ENCODE peak calls at places on chromosomes 1 and 21, in nine cellular contexts. One of them, this sample, is unnamed.

GRCh38 chr1:48793863-48794262 is 17.2 kb upstream of the BEND5 start:
- DNase-seq in astrocyte of the spinal cord: no peak
- DNase-seq in AG09319: no peak
- DNase-seq in body of pancreas: no peak
- DNase-seq in coronary artery: no peak
- DNase-seq in endothelial cell: no peak
- DNase-seq in WERI-Rb-1: no peak
- DNase-seq in upper lobe of right lung: no peak
- DNase-seq in fibroblast of the aortic adventitia: no peak
- DNase-seq in this sample: no peak

GRCh38 chr1:151131832-151132675 is 14.4 kb downstream of the SEMA6C start:
- DNase-seq in astrocyte of the spinal cord: peak
- DNase-seq in AG09319: no peak
- DNase-seq in body of pancreas: no peak
- DNase-seq in coronary artery: no peak
- DNase-seq in endothelial cell: peak
- DNase-seq in WERI-Rb-1: no peak
- DNase-seq in upper lobe of right lung: peak
- DNase-seq in fibroblast of the aortic adventitia: no peak
- DNase-seq in this sample: no peak

GRCh38 chr1:115293006-115293405 is 45.0 kb downstream of the NGF start:
- DNase-seq in astrocyte of the spinal cord: no peak
- DNase-seq in AG09319: no peak
- DNase-seq in body of pancreas: no peak
- DNase-seq in coronary artery: no peak
- DNase-seq in endothelial cell: no peak
- DNase-seq in WERI-Rb-1: no peak
- DNase-seq in upper lobe of right lung: no peak
- DNase-seq in fibroblast of the aortic adventitia: no peak
- DNase-seq in this sample: no peak

GRCh38 chr1:1285618-1286311 is 5.5 kb downstream of the SCNN1D start:
- DNase-seq in astrocyte of the spinal cord: no peak
- DNase-seq in AG09319: no peak
- DNase-seq in body of pancreas: no peak
- DNase-seq in coronary artery: no peak
- DNase-seq in endothelial cell: no peak
- DNase-seq in WERI-Rb-1: peak
- DNase-seq in upper lobe of right lung: no peak
- DNase-seq in fibroblast of the aortic adventitia: no peak
- DNase-seq in this sample: no peak

GRCh38 chr1:180941518-180942275 is 29.0 kb downstream of the KIAA1614 start:
- DNase-seq in astrocyte of the spinal cord: no peak
- DNase-seq in AG09319: no peak
- DNase-seq in body of pancreas: no peak
- DNase-seq in coronary artery: no peak
- DNase-seq in endothelial cell: no peak
- DNase-seq in WERI-Rb-1: no peak
- DNase-seq in upper lobe of right lung: no peak
- DNase-seq in fibroblast of the aortic adventitia: no peak
- DNase-seq in this sample: no peak

GRCh38 chr1:88935522-88936222 is 44.3 kb upstream of the GTF2B start:
- DNase-seq in astrocyte of the spinal cord: peak
- DNase-seq in AG09319: peak
- DNase-seq in body of pancreas: no peak
- DNase-seq in coronary artery: no peak
- DNase-seq in endothelial cell: peak
- DNase-seq in WERI-Rb-1: no peak
- DNase-seq in upper lobe of right lung: no peak
- DNase-seq in fibroblast of the aortic adventitia: peak
- DNase-seq in this sample: peak

GRCh38 chr1:153355445-153356071 is 2.1 kb upstream of the S100A9 start:
- DNase-seq in astrocyte of the spinal cord: peak
- DNase-seq in AG09319: peak
- DNase-seq in body of pancreas: peak
- DNase-seq in coronary artery: peak
- DNase-seq in endothelial cell: peak
- DNase-seq in WERI-Rb-1: peak
- DNase-seq in upper lobe of right lung: peak
- DNase-seq in fibroblast of the aortic adventitia: peak
- DNase-seq in this sample: peak

GRCh38 chr1:20538760-20539551 is 13.4 kb upstream of the FAM43B start:
- DNase-seq in astrocyte of the spinal cord: no peak
- DNase-seq in AG09319: no peak
- DNase-seq in body of pancreas: no peak
- DNase-seq in coronary artery: no peak
- DNase-seq in endothelial cell: no peak
- DNase-seq in WERI-Rb-1: no peak
- DNase-seq in upper lobe of right lung: no peak
- DNase-seq in fibroblast of the aortic adventitia: no peak
- DNase-seq in this sample: no peak

GRCh38 chr1:38029081-38029681 is 16.6 kb downstream of the UTP11 start:
- DNase-seq in astrocyte of the spinal cord: peak
- DNase-seq in AG09319: no peak
- DNase-seq in body of pancreas: no peak
- DNase-seq in coronary artery: no peak
- DNase-seq in endothelial cell: no peak
- DNase-seq in WERI-Rb-1: peak
- DNase-seq in upper lobe of right lung: no peak
- DNase-seq in fibroblast of the aortic adventitia: no peak
- DNase-seq in this sample: no peak

GRCh38 chr1:53075206-53075605 is 13.2 kb downstream of the PODN start:
- DNase-seq in astrocyte of the spinal cord: no peak
- DNase-seq in AG09319: no peak
- DNase-seq in body of pancreas: peak
- DNase-seq in coronary artery: peak
- DNase-seq in endothelial cell: no peak
- DNase-seq in WERI-Rb-1: no peak
- DNase-seq in upper lobe of right lung: peak
- DNase-seq in fibroblast of the aortic adventitia: no peak
- DNase-seq in this sample: no peak

GRCh38 chr1:162085991-162086390 is 16.5 kb downstream of the NOS1AP start:
- DNase-seq in astrocyte of the spinal cord: no peak
- DNase-seq in AG09319: no peak
- DNase-seq in body of pancreas: no peak
- DNase-seq in coronary artery: no peak
- DNase-seq in endothelial cell: no peak
- DNase-seq in WERI-Rb-1: no peak
- DNase-seq in upper lobe of right lung: no peak
- DNase-seq in fibroblast of the aortic adventitia: no peak
- DNase-seq in this sample: no peak

GRCh38 chr1:70517444-70517843 is 106.4 kb downstream of the CTH start:
- DNase-seq in astrocyte of the spinal cord: no peak
- DNase-seq in AG09319: no peak
- DNase-seq in body of pancreas: no peak
- DNase-seq in coronary artery: no peak
- DNase-seq in endothelial cell: no peak
- DNase-seq in WERI-Rb-1: no peak
- DNase-seq in upper lobe of right lung: no peak
- DNase-seq in fibroblast of the aortic adventitia: no peak
- DNase-seq in this sample: no peak

GRCh38 chr21:45590246-45590725 is 48.0 kb upstream of the SLC19A1 start:
- DNase-seq in astrocyte of the spinal cord: peak
- DNase-seq in AG09319: no peak
- DNase-seq in body of pancreas: peak
- DNase-seq in coronary artery: peak
- DNase-seq in endothelial cell: peak
- DNase-seq in WERI-Rb-1: peak
- DNase-seq in upper lobe of right lung: peak
- DNase-seq in fibroblast of the aortic adventitia: peak
- DNase-seq in this sample: no peak

GRCh38 chr1:185317886-185318310 is 855 bp upstream of the IVNS1ABP start:
- DNase-seq in astrocyte of the spinal cord: no peak
- DNase-seq in AG09319: no peak
- DNase-seq in body of pancreas: peak
- DNase-seq in coronary artery: peak
- DNase-seq in endothelial cell: no peak
- DNase-seq in WERI-Rb-1: no peak
- DNase-seq in upper lobe of right lung: no peak
- DNase-seq in fibroblast of the aortic adventitia: no peak
- DNase-seq in this sample: peak

GRCh38 chr1:94522304-94522703 is 19.3 kb downstream of the F3 start:
- DNase-seq in astrocyte of the spinal cord: peak
- DNase-seq in AG09319: peak
- DNase-seq in body of pancreas: no peak
- DNase-seq in coronary artery: no peak
- DNase-seq in endothelial cell: no peak
- DNase-seq in WERI-Rb-1: peak
- DNase-seq in upper lobe of right lung: no peak
- DNase-seq in fibroblast of the aortic adventitia: peak
- DNase-seq in this sample: no peak
- TF ChIP-seq CTCF in astrocyte of the spinal cord: peak
- TF ChIP-seq CTCF in AG09319: peak
- TF ChIP-seq CTCF in body of pancreas: peak
- TF ChIP-seq CTCF in coronary artery: peak
- TF ChIP-seq CTCF in endothelial cell: no peak
- TF ChIP-seq CTCF in WERI-Rb-1: peak
- TF ChIP-seq CTCF in upper lobe of right lung: peak
- TF ChIP-seq CTCF in fibroblast of the aortic adventitia: peak
- TF ChIP-seq CTCF in this sample: peak

GRCh38 chr1:18972531-18972930 is 16.1 kb upstream of the IFFO2 start:
- DNase-seq in astrocyte of the spinal cord: peak
- DNase-seq in AG09319: no peak
- DNase-seq in body of pancreas: peak
- DNase-seq in coronary artery: no peak
- DNase-seq in endothelial cell: no peak
- DNase-seq in WERI-Rb-1: no peak
- DNase-seq in upper lobe of right lung: no peak
- DNase-seq in fibroblast of the aortic adventitia: peak
- DNase-seq in this sample: peak
- TF ChIP-seq CTCF in astrocyte of the spinal cord: peak
- TF ChIP-seq CTCF in AG09319: peak
- TF ChIP-seq CTCF in body of pancreas: peak
- TF ChIP-seq CTCF in coronary artery: no peak
- TF ChIP-seq CTCF in endothelial cell: no peak
- TF ChIP-seq CTCF in WERI-Rb-1: no peak
- TF ChIP-seq CTCF in upper lobe of right lung: peak
- TF ChIP-seq CTCF in fibroblast of the aortic adventitia: peak
- TF ChIP-seq CTCF in this sample: peak

GRCh38 chr1:119898520-119898919 is 2.2 kb upstream of the ADAM30 start:
- DNase-seq in astrocyte of the spinal cord: no peak
- DNase-seq in AG09319: no peak
- DNase-seq in body of pancreas: no peak
- DNase-seq in coronary artery: no peak
- DNase-seq in endothelial cell: no peak
- DNase-seq in WERI-Rb-1: no peak
- DNase-seq in upper lobe of right lung: no peak
- DNase-seq in fibroblast of the aortic adventitia: no peak
- DNase-seq in this sample: no peak

GRCh38 chr1:119893827-119894700 is 2.3 kb downstream of the ADAM30 start:
- DNase-seq in astrocyte of the spinal cord: no peak
- DNase-seq in AG09319: no peak
- DNase-seq in body of pancreas: no peak
- DNase-seq in coronary artery: no peak
- DNase-seq in endothelial cell: no peak
- DNase-seq in WERI-Rb-1: no peak
- DNase-seq in upper lobe of right lung: no peak
- DNase-seq in fibroblast of the aortic adventitia: no peak
- DNase-seq in this sample: no peak

GRCh38 chr1:119893238-119893791 is 3.0 kb downstream of the ADAM30 start:
- DNase-seq in astrocyte of the spinal cord: no peak
- DNase-seq in AG09319: no peak
- DNase-seq in body of pancreas: no peak
- DNase-seq in coronary artery: no peak
- DNase-seq in endothelial cell: no peak
- DNase-seq in WERI-Rb-1: no peak
- DNase-seq in upper lobe of right lung: no peak
- DNase-seq in fibroblast of the aortic adventitia: no peak
- DNase-seq in this sample: no peak

GRCh38 chr1:119895102-119895501 is 1.2 kb downstream of the ADAM30 start:
- DNase-seq in astrocyte of the spinal cord: no peak
- DNase-seq in AG09319: no peak
- DNase-seq in body of pancreas: no peak
- DNase-seq in coronary artery: no peak
- DNase-seq in endothelial cell: no peak
- DNase-seq in WERI-Rb-1: no peak
- DNase-seq in upper lobe of right lung: no peak
- DNase-seq in fibroblast of the aortic adventitia: no peak
- DNase-seq in this sample: no peak

GRCh38 chr1:119896303-119896702 is at the start of gene ADAM30:
- DNase-seq in astrocyte of the spinal cord: no peak
- DNase-seq in AG09319: no peak
- DNase-seq in body of pancreas: no peak
- DNase-seq in coronary artery: no peak
- DNase-seq in endothelial cell: no peak
- DNase-seq in WERI-Rb-1: no peak
- DNase-seq in upper lobe of right lung: no peak
- DNase-seq in fibroblast of the aortic adventitia: no peak
- DNase-seq in this sample: no peak
- TF ChIP-seq CTCF in astrocyte of the spinal cord: peak
- TF ChIP-seq CTCF in AG09319: no peak
- TF ChIP-seq CTCF in body of pancreas: no peak
- TF ChIP-seq CTCF in coronary artery: no peak
- TF ChIP-seq CTCF in endothelial cell: peak
- TF ChIP-seq CTCF in WERI-Rb-1: no peak
- TF ChIP-seq CTCF in upper lobe of right lung: no peak
- TF ChIP-seq CTCF in fibroblast of the aortic adventitia: no peak
- TF ChIP-seq CTCF in this sample: no peak

GRCh38 chr1:229637746-229638145 is 11.7 kb downstream of the URB2 start:
- DNase-seq in astrocyte of the spinal cord: no peak
- DNase-seq in AG09319: no peak
- DNase-seq in body of pancreas: no peak
- DNase-seq in coronary artery: no peak
- DNase-seq in endothelial cell: no peak
- DNase-seq in WERI-Rb-1: no peak
- DNase-seq in upper lobe of right lung: no peak
- DNase-seq in fibroblast of the aortic adventitia: no peak
- DNase-seq in this sample: no peak

GRCh38 chr1:229640455-229640854 is 14.4 kb downstream of the URB2 start:
- DNase-seq in astrocyte of the spinal cord: no peak
- DNase-seq in AG09319: no peak
- DNase-seq in body of pancreas: no peak
- DNase-seq in coronary artery: no peak
- DNase-seq in endothelial cell: no peak
- DNase-seq in WERI-Rb-1: no peak
- DNase-seq in upper lobe of right lung: no peak
- DNase-seq in fibroblast of the aortic adventitia: no peak
- DNase-seq in this sample: no peak

GRCh38 chr1:229631966-229632365 is 5.9 kb downstream of the URB2 start:
- DNase-seq in astrocyte of the spinal cord: no peak
- DNase-seq in AG09319: no peak
- DNase-seq in body of pancreas: no peak
- DNase-seq in coronary artery: no peak
- DNase-seq in endothelial cell: no peak
- DNase-seq in WERI-Rb-1: no peak
- DNase-seq in upper lobe of right lung: no peak
- DNase-seq in fibroblast of the aortic adventitia: no peak
- DNase-seq in this sample: no peak

GRCh38 chr1:229631148-229631547 is 5.1 kb downstream of the URB2 start:
- DNase-seq in astrocyte of the spinal cord: no peak
- DNase-seq in AG09319: no peak
- DNase-seq in body of pancreas: no peak
- DNase-seq in coronary artery: no peak
- DNase-seq in endothelial cell: no peak
- DNase-seq in WERI-Rb-1: no peak
- DNase-seq in upper lobe of right lung: no peak
- DNase-seq in fibroblast of the aortic adventitia: no peak
- DNase-seq in this sample: no peak

DNA sequence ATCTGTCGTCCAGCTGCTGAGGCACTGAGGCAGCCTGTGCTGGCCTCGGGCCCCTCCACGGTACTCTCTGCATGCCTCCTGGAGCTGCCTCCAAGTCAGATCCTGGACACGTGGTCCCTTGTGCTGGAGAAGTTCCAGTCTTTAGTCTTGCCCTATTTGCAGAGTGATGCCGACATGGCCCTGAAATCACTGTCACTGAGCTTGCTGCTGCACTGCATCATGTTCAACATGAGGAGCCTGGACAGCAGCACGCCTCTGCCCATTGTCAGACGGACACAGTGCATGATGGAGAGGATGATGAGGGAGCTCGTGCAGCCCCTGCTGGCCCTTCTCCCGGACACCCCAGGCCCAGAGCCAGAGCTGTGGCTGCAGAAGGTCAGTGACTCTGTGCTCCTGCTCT is 10.0 kb downstream of the URB2 start:
- DNase-seq in astrocyte of the spinal cord: no peak
- DNase-seq in AG09319: no peak
- DNase-seq in body of pancreas: no peak
- DNase-seq in coronary artery: no peak
- DNase-seq in endothelial cell: no peak
- DNase-seq in WERI-Rb-1: no peak
- DNase-seq in upper lobe of right lung: no peak
- DNase-seq in fibroblast of the aortic adventitia: no peak
- DNase-seq in this sample: no peak
- TF ChIP-seq CTCF in astrocyte of the spinal cord: no peak
- TF ChIP-seq CTCF in AG09319: no peak
- TF ChIP-seq CTCF in body of pancreas: no peak
- TF ChIP-seq CTCF in coronary artery: no peak
- TF ChIP-seq CTCF in endothelial cell: no peak
- TF ChIP-seq CTCF in WERI-Rb-1: no peak
- TF ChIP-seq CTCF in upper lobe of right lung: no peak
- TF ChIP-seq CTCF in fibroblast of the aortic adventitia: no peak
- TF ChIP-seq CTCF in this sample: no peak

This sample was measured in HFFc6.